ENCODE peak calls at places on chromosomes 6 and 20, in ten cellular contexts. R is substantia nigra; O is MG63; L is COR-L47; B is ascending aorta; I is SIG-M5; J is CD8-positive, alpha-beta T cell; Y is central memory CD4-positive, alpha-beta T cell; H is stimulated activated CD8-positive, alpha-beta memory T cell treated with anti-CD3 and anti-CD28 coated beads, Interleukin-15, amount 100 ng/mL, for 24 hours; M is neural crest cell. Z is an unnamed sample.

GRCh38 chr6:35955521-35955920 is 34.6 kb upstream of the SRPK1 start:
- DNase-seq in J (no peak), R (no peak), B (no peak), L (no peak), I (no peak), O (no peak), M (no peak), H (no peak), Y (no peak), Z (no peak)

GRCh38 chr20:32139947-32140346 is 30.4 kb downstream of the TM9SF4 start:
- DNase-seq in J (no peak), M (no peak), Y (no peak), L (no peak), O (no peak), I (no peak), H (no peak), B (no peak), R (no peak), Z (no peak)

GRCh38 chr6:98831057-98832031 is 3.0 kb upstream of the POU3F2 start:
- DNase-seq in B (no peak), Y (no peak), I (no peak), R (no peak), H (no peak), L (peak), O (no peak), J (no peak), M (no peak), Z (peak)

GRCh38 chr6:126440923-126441322 is 101.0 kb downstream of the CENPW start:
- DNase-seq in R (no peak), M (no peak), H (no peak), L (no peak), B (no peak), I (no peak), O (no peak), J (no peak), Y (no peak), Z (no peak)

GRCh38 chr6:157430834-157431233 is 49.8 kb downstream of the ZDHHC14 start:
- DNase-seq in R (no peak), Y (no peak), L (no peak), I (no peak), O (no peak), M (no peak), B (no peak), J (no peak), H (no peak), Z (no peak)

GRCh38 chr6:958531-958930 is 265.6 kb upstream of the EXOC2 start:
- DNase-seq in H (no peak), I (no peak), M (no peak), B (no peak), R (no peak), L (no peak), J (no peak), O (peak), Y (no peak), Z (no peak)

GRCh38 chr6:41939848-41940758 is 1.5 kb downstream of the CCND3 start:
- DNase-seq in R (no peak), Y (no peak), B (no peak), O (no peak), I (no peak), J (no peak), M (no peak), H (no peak), L (no peak), Z (peak)

GRCh38 chr6:34926655-34927054 is 37.6 kb downstream of the ANKS1A start:
- DNase-seq in L (no peak), J (no peak), H (no peak), I (no peak), Y (no peak), O (peak), B (no peak), M (no peak), R (no peak), Z (no peak)